ENCODE peak calls at places on chromosomes 4 and X, in eight cellular contexts. One of them, this sample, is unnamed.
A peak's percentile ranks its signal among the peaks of the same experiment; 100 is the strongest.

GRCh38 chr4:2458546-2459491 is 10.1 kb upstream of the RNF4 start:
- DNase-seq in EL: no peak
- DNase-seq in HEK293T: no peak
- DNase-seq in activated CD8-positive, alpha-beta memory T cell treated with anti-CD3 and anti-CD28 coated beads for 1 hour: no peak
- DNase-seq in sciatic nerve: no peak
- DNase-seq in M059J: no peak
- DNase-seq in activated CD4-positive, alpha-beta T cell treated with anti-CD3 and anti-CD28 coated beads, Interleukin-2, amount 50 U/mL, for 1 hour: no peak
- DNase-seq in LHCN-M2: no peak
- DNase-seq in this sample: no peak

GRCh38 chrX:52576946-52577345 is 60.1 kb upstream of the XAGE1B start:
- DNase-seq in M059J: no peak
- DNase-seq in LHCN-M2: no peak
- DNase-seq in sciatic nerve: no peak
- DNase-seq in EL: no peak
- DNase-seq in activated CD4-positive, alpha-beta T cell treated with anti-CD3 and anti-CD28 coated beads, Interleukin-2, amount 50 U/mL, for 1 hour: no peak
- DNase-seq in activated CD8-positive, alpha-beta memory T cell treated with anti-CD3 and anti-CD28 coated beads for 1 hour: no peak
- DNase-seq in HEK293T: no peak
- DNase-seq in this sample: no peak

GRCh38 chrX:145843196-145843595 is 25.6 kb downstream of the SLITRK2 start:
- DNase-seq in LHCN-M2: no peak
- DNase-seq in M059J: no peak
- DNase-seq in HEK293T: no peak
- DNase-seq in EL: no peak
- DNase-seq in sciatic nerve: no peak
- DNase-seq in activated CD8-positive, alpha-beta memory T cell treated with anti-CD3 and anti-CD28 coated beads for 1 hour: no peak
- DNase-seq in activated CD4-positive, alpha-beta T cell treated with anti-CD3 and anti-CD28 coated beads, Interleukin-2, amount 50 U/mL, for 1 hour: no peak
- DNase-seq in this sample: no peak

GRCh38 chr4:13627606-13628301 is at the start of gene BOD1L1:
- DNase-seq in HEK293T: peak; percentile 87
- DNase-seq in sciatic nerve: peak; percentile 95
- DNase-seq in LHCN-M2: peak; percentile 89
- DNase-seq in M059J: peak; percentile 90
- DNase-seq in EL: peak; percentile 88
- DNase-seq in activated CD4-positive, alpha-beta T cell treated with anti-CD3 and anti-CD28 coated beads, Interleukin-2, amount 50 U/mL, for 1 hour: peak; percentile 68
- DNase-seq in activated CD8-positive, alpha-beta memory T cell treated with anti-CD3 and anti-CD28 coated beads for 1 hour: peak; percentile 34
- DNase-seq in this sample: no peak

GRCh38 chr4:22170353-22170752 is 221.8 kb upstream of the KCNIP4 start:
- DNase-seq in HEK293T: no peak
- DNase-seq in M059J: peak; percentile 82
- DNase-seq in sciatic nerve: no peak
- DNase-seq in LHCN-M2: peak; percentile 92
- DNase-seq in EL: peak; percentile 62
- DNase-seq in activated CD8-positive, alpha-beta memory T cell treated with anti-CD3 and anti-CD28 coated beads for 1 hour: no peak
- DNase-seq in activated CD4-positive, alpha-beta T cell treated with anti-CD3 and anti-CD28 coated beads, Interleukin-2, amount 50 U/mL, for 1 hour: no peak
- DNase-seq in this sample: no peak

GRCh38 chrX:108437789-108438623 is at the start of gene COL4A6:
- DNase-seq in activated CD8-positive, alpha-beta memory T cell treated with anti-CD3 and anti-CD28 coated beads for 1 hour: no peak
- DNase-seq in LHCN-M2: no peak
- DNase-seq in HEK293T: peak; percentile 56
- DNase-seq in sciatic nerve: no peak
- DNase-seq in activated CD4-positive, alpha-beta T cell treated with anti-CD3 and anti-CD28 coated beads, Interleukin-2, amount 50 U/mL, for 1 hour: no peak
- DNase-seq in M059J: peak; percentile 9
- DNase-seq in EL: no peak
- DNase-seq in this sample: no peak

GRCh38 chrX:41922694-41923171 is 621 bp downstream of the CASK start:
- DNase-seq in activated CD4-positive, alpha-beta T cell treated with anti-CD3 and anti-CD28 coated beads, Interleukin-2, amount 50 U/mL, for 1 hour: peak; percentile 9
- DNase-seq in activated CD8-positive, alpha-beta memory T cell treated with anti-CD3 and anti-CD28 coated beads for 1 hour: no peak
- DNase-seq in sciatic nerve: peak; percentile 66
- DNase-seq in HEK293T: peak; percentile 17
- DNase-seq in M059J: peak; percentile 26
- DNase-seq in EL: peak; percentile 19
- DNase-seq in LHCN-M2: peak; percentile 21
- DNase-seq in this sample: no peak

GRCh38 chr4:109278594-109279031 is 23.8 kb downstream of the COL25A1 start:
- DNase-seq in sciatic nerve: no peak
- DNase-seq in activated CD4-positive, alpha-beta T cell treated with anti-CD3 and anti-CD28 coated beads, Interleukin-2, amount 50 U/mL, for 1 hour: no peak
- DNase-seq in HEK293T: no peak
- DNase-seq in activated CD8-positive, alpha-beta memory T cell treated with anti-CD3 and anti-CD28 coated beads for 1 hour: no peak
- DNase-seq in EL: no peak
- DNase-seq in LHCN-M2: no peak
- DNase-seq in M059J: no peak
- DNase-seq in this sample: no peak

GRCh38 chr4:25450491-25450901 is 73.4 kb downstream of the ANAPC4 start:
- DNase-seq in activated CD4-positive, alpha-beta T cell treated with anti-CD3 and anti-CD28 coated beads, Interleukin-2, amount 50 U/mL, for 1 hour: no peak
- DNase-seq in HEK293T: no peak
- DNase-seq in sciatic nerve: no peak
- DNase-seq in LHCN-M2: no peak
- DNase-seq in EL: no peak
- DNase-seq in activated CD8-positive, alpha-beta memory T cell treated with anti-CD3 and anti-CD28 coated beads for 1 hour: no peak
- DNase-seq in M059J: no peak
- DNase-seq in this sample: no peak

GRCh38 chr4:139419388-139419914 is 34.5 kb upstream of the RAB33B start:
- DNase-seq in sciatic nerve: no peak
- DNase-seq in LHCN-M2: peak; percentile 68
- DNase-seq in EL: peak; percentile 80
- DNase-seq in M059J: peak; percentile 52
- DNase-seq in activated CD8-positive, alpha-beta memory T cell treated with anti-CD3 and anti-CD28 coated beads for 1 hour: no peak
- DNase-seq in activated CD4-positive, alpha-beta T cell treated with anti-CD3 and anti-CD28 coated beads, Interleukin-2, amount 50 U/mL, for 1 hour: no peak
- DNase-seq in HEK293T: no peak
- DNase-seq in this sample: no peak

GRCh38 chrX:136255543-136255942 is 4.3 kb upstream of the MAP7D3 start:
- DNase-seq in HEK293T: no peak
- DNase-seq in LHCN-M2: no peak
- DNase-seq in activated CD8-positive, alpha-beta memory T cell treated with anti-CD3 and anti-CD28 coated beads for 1 hour: no peak
- DNase-seq in EL: no peak
- DNase-seq in sciatic nerve: no peak
- DNase-seq in M059J: no peak
- DNase-seq in activated CD4-positive, alpha-beta T cell treated with anti-CD3 and anti-CD28 coated beads, Interleukin-2, amount 50 U/mL, for 1 hour: no peak
- DNase-seq in this sample: no peak